ENCODE peak calls at places on chromosomes 16 and 17, in six cellular contexts. H, G, E, J, Y and X are unnamed samples.

GRCh38 chr16:22240023-22240697 is 34.1 kb downstream of the EEF2K start:
- DNase-seq in H (peak; percentile 81), G (no peak), E (no peak), J (no peak), Y (no peak), X (no peak)

GRCh38 chr16:10521681-10522274 is 58.6 kb downstream of the EMP2 start:
- DNase-seq in H (peak; percentile 69), G (no peak), E (peak; percentile 38), J (peak; percentile 58), Y (peak; percentile 57), X (peak; percentile 68)

GRCh38 chr16:66300501-66300900 is 66.0 kb upstream of the CDH5 start:
- DNase-seq in H (no peak), G (no peak), E (no peak), J (no peak), Y (no peak), X (no peak)

GRCh38 chr16:49492090-49492801 is 118.6 kb downstream of the C16orf78 start:
- DNase-seq in H (no peak), G (no peak), E (peak; percentile 6), J (peak; percentile 29), Y (peak; percentile 30), X (peak; percentile 87)

GRCh38 chr17:8151641-8152111 is 528 bp downstream of the PER1 start:
- DNase-seq in H (peak; percentile 79), G (no peak), E (peak; percentile 36), J (peak; percentile 95), Y (no peak), X (no peak)

GRCh38 chr17:60941028-60941427 is 263.4 kb downstream of the BCAS3 start:
- DNase-seq in H (peak; percentile 91), G (no peak), E (no peak), J (peak; percentile 84), Y (peak; percentile 19), X (no peak)

GRCh38 chr16:26111900-26112299 is 420.1 kb downstream of the HS3ST4 start:
- DNase-seq in H (no peak), G (no peak), E (no peak), J (no peak), Y (no peak), X (no peak)

GRCh38 chr17:19332371-19333131 is 30.0 kb downstream of the B9D1 start:
- DNase-seq in H (no peak), G (no peak), E (no peak), J (no peak), Y (no peak), X (peak; percentile 49)

GRCh38 chr16:14456793-14457481 is 173.1 kb downstream of the PARN start:
- DNase-seq in H (no peak), G (no peak), E (no peak), J (no peak), Y (no peak), X (no peak)

GRCh38 chr16:8874388-8874787 is 5.6 kb upstream of the CARHSP1 start:
- DNase-seq in H (peak; percentile 87), G (no peak), E (no peak), J (no peak), Y (no peak), X (no peak)

GRCh38 chr17:2056221-2057129 is 1.6 kb downstream of the HIC1 start:
- DNase-seq in H (peak; percentile 43), G (no peak), E (no peak), J (no peak), Y (no peak), X (peak; percentile 64)

GRCh38 chr17:57735707-57736106 is 9.4 kb downstream of the CCDC182 start:
- DNase-seq in H (no peak), G (no peak), E (peak; percentile 51), J (no peak), Y (peak; percentile 23), X (no peak)

GRCh38 chr17:55295411-55296170 is 30.8 kb downstream of the HLF start:
- DNase-seq in H (peak; percentile 37), G (no peak), E (peak; percentile 79), J (peak; percentile 42), Y (peak; percentile 82), X (peak; percentile 67)

DNA sequence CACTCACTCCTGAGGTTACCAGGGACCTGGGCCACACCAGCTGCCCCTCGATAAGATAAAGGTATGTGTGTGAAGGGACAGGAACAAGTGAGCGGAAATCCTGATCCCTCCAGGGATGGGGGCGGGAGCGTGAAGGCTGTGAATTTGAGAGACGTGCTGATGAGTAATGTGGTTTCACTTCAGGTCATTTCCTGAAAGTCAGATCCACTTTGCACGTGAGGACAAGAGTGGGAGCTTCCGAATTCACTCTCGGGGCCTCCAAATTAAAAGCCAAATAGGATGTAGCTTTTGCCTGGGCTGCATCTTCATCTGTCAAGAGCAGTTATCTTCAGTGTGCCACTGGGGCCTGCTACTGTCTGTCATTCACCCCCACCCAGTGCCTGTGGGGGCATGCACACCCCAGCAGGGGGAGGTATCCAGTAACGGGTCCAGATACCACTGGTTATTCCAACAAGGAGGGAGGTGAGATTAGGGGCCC is 87.4 kb upstream of the LHX1 start:
- DNase-seq in H (peak; percentile 52), G (no peak), E (peak; percentile 25), J (no peak), Y (peak; percentile 79), X (peak; percentile 56)
- TF ChIP-seq CTCF in H (no peak), G (no peak), E (no peak), J (no peak), Y (no peak), X (no peak)

GRCh38 chr17:40884708-40885512 is at the start of gene KRT20:
- DNase-seq in H (no peak), G (no peak), E (peak; percentile 14), J (no peak), Y (peak; percentile 11), X (no peak)
- TF ChIP-seq CTCF in H (no peak), G (peak; percentile 48), E (peak; percentile 33), J (no peak), Y (peak; percentile 20), X (no peak)

GRCh38 chr17:3647769-3648540 is 11.4 kb downstream of the CTNS start:
- DNase-seq in H (peak; percentile 74), G (no peak), E (peak; percentile 58), J (peak; percentile 53), Y (no peak), X (no peak)
- TF ChIP-seq CTCF in H (peak; percentile 67), G (peak; percentile 74), E (peak; percentile 62), J (peak; percentile 53), Y (peak; percentile 53), X (peak; percentile 50)

DNA sequence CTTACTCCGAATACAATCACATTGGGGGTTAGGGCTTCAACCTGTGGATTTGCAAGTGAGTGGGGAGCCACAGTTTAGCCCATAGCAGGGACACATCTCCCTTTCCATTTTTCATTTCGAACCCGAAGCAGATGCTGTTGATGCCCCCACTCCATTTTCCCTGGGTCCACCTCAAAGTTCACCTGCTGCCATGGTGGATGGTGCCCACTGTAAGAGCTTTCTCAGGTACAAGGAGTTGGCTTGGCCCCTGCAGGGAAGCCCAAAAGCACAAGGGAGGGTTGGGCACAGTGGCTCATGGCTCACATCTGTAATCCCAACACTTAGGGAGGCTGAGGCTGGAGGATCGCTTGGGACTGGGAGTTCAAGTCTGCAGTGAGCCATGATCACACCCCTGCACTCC is 51.8 kb downstream of the SNX20 start:
- DNase-seq in H (no peak), G (no peak), E (no peak), J (no peak), Y (no peak), X (no peak)
- TF ChIP-seq CTCF in H (no peak), G (no peak), E (no peak), J (no peak), Y (no peak), X (no peak)

DNA sequence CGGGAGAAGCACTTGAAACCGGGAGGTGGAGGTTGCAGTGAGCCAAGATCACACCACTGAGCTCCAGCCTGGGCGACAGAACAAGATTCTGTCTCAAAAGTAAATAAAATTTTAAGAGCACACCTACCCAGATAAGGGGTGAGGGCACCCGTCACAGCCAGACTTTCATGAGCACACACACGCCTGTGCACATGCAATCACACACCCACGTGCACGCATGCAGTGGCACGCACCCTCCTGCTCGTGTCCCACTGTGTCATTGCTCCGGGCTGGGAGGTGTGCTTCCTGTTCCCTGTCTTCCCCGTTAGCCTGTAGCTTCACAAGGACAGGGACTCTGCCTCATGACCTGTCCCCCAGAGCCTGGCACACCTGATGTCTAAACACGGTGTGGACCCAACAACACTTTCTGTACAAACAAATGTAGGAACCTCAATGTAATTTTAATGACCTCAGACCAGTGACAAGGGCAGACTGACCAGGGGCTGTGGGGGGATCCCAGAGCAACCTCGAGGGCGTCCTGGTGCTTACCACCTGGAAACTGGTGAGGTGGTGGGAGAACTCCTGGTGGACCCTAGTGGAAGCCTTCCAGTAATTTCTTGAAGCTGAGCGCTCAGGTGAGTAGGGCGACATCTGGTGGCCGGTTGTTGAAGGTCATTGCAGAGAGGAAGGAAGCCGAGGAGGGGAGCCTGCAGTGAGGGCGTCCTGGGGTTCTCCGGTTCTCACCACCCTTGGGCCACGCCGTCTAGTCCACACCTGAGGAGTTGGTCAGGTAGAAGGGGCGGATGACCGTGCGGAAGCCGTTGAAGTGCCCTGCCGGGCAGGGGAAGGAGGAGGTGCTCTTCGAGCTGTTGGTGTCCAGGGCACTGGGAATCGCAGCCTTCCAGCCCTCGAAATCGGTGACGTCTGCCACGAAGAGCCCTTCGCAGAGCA is 8.6 kb downstream of the LGALS3BP start:
- DNase-seq in H (peak; percentile 61), G (no peak), E (peak; percentile 91), J (peak; percentile 87), Y (peak; percentile 65), X (peak; percentile 89)
- TF ChIP-seq CTCF in H (peak; percentile 85), G (peak; percentile 95), E (peak; percentile 97), J (peak; percentile 88), Y (peak; percentile 94), X (peak; percentile 83)

GRCh38 chr16:2210386-2211365 is at the start of gene BRICD5:
- DNase-seq in H (no peak), G (no peak), E (no peak), J (no peak), Y (no peak), X (no peak)

GRCh38 chr16:2212362-2213324 is 2.0 kb upstream of the BRICD5 start:
- DNase-seq in H (no peak), G (no peak), E (peak; percentile 76), J (peak; percentile 52), Y (no peak), X (no peak)

GRCh38 chr16:2213817-2214720 is 571 bp downstream of the PGP start:
- DNase-seq in H (no peak), G (no peak), E (no peak), J (no peak), Y (no peak), X (no peak)

GRCh38 chr16:2210009-2210332 is 692 bp downstream of the BRICD5 start:
- DNase-seq in H (no peak), G (no peak), E (no peak), J (no peak), Y (no peak), X (no peak)

GRCh38 chr16:2211923-2212347 is 1.3 kb upstream of the BRICD5 start:
- DNase-seq in H (no peak), G (no peak), E (no peak), J (no peak), Y (no peak), X (no peak)
- TF ChIP-seq CTCF in H (no peak), G (no peak), E (no peak), J (no peak), Y (no peak), X (no peak)